ENCODE peak calls at places on chromosomes 4 and X, in six cellular contexts. One of them, this sample, is unnamed.

GRCh38 chrX:21837056-21837455 is 2.4 kb upstream of the MBTPS2 start:
- DNase-seq in PC-3: peak
- DNase-seq in GM20000: no peak
- DNase-seq in tibial artery: no peak
- DNase-seq in sigmoid colon: no peak
- DNase-seq in GM13976: no peak
- DNase-seq in this sample: no peak

GRCh38 chr4:148998719-148999118 is 556.5 kb upstream of the NR3C2 start:
- DNase-seq in sigmoid colon: no peak
- DNase-seq in GM13976: no peak
- DNase-seq in PC-3: peak
- DNase-seq in tibial artery: no peak
- DNase-seq in GM20000: no peak
- DNase-seq in this sample: no peak

GRCh38 chr4:19657856-19658255 is 593.8 kb upstream of the SLIT2 start:
- DNase-seq in sigmoid colon: no peak
- DNase-seq in GM13976: no peak
- DNase-seq in PC-3: no peak
- DNase-seq in tibial artery: no peak
- DNase-seq in GM20000: no peak
- DNase-seq in this sample: no peak

GRCh38 chr4:21879187-21879586 is 69.4 kb downstream of the KCNIP4 start:
- DNase-seq in GM20000: no peak
- DNase-seq in tibial artery: no peak
- DNase-seq in PC-3: peak
- DNase-seq in GM13976: no peak
- DNase-seq in sigmoid colon: no peak
- DNase-seq in this sample: peak

GRCh38 chr4:114539985-114540384 is 58.6 kb upstream of the UGT8 start:
- DNase-seq in sigmoid colon: no peak
- DNase-seq in tibial artery: no peak
- DNase-seq in PC-3: no peak
- DNase-seq in GM20000: no peak
- DNase-seq in GM13976: no peak
- DNase-seq in this sample: no peak

GRCh38 chr4:135098061-135098460 is 896.5 kb upstream of the PABPC4L start:
- DNase-seq in sigmoid colon: no peak
- DNase-seq in PC-3: peak
- DNase-seq in GM13976: no peak
- DNase-seq in tibial artery: no peak
- DNase-seq in GM20000: no peak
- DNase-seq in this sample: no peak

GRCh38 chr4:52028970-52029369 is 8.8 kb upstream of the LRRC66 start:
- DNase-seq in GM13976: no peak
- DNase-seq in sigmoid colon: no peak
- DNase-seq in PC-3: peak
- DNase-seq in tibial artery: no peak
- DNase-seq in GM20000: no peak
- DNase-seq in this sample: no peak

GRCh38 chr4:77002321-77002720 is 52.8 kb downstream of the SEPTIN11 start:
- DNase-seq in tibial artery: no peak
- DNase-seq in sigmoid colon: no peak
- DNase-seq in PC-3: no peak
- DNase-seq in GM20000: no peak
- DNase-seq in GM13976: no peak
- DNase-seq in this sample: no peak